ENCODE peak calls at places on chromosome X, in five cellular contexts. D is brain microvascular endothelial cell, E is psoas muscle, N is neuronal stem cell, G is PC-9. V is an unnamed sample.

GRCh38 chrX:337331-337831 is 18.8 kb upstream of the GTPBP6 start:
- DNase-seq in E (peak; percentile 45), G (no peak), D (no peak), N (no peak), V (peak; percentile 14)

GRCh38 chrX:154097003-154097596 is 417 bp downstream of the MECP2 start:
- DNase-seq in G (peak; percentile 77), N (peak; percentile 75), E (peak; percentile 83), D (peak; percentile 24), V (peak; percentile 79)

GRCh38 chrX:27890611-27891010 is 82.8 kb downstream of the MAGEB10 start:
- DNase-seq in G (no peak), E (no peak), N (no peak), D (peak; percentile 58), V (no peak)

GRCh38 chrX:150942958-150943594 is 40.1 kb upstream of the HMGB3 start:
- DNase-seq in N (no peak), D (no peak), E (no peak), G (no peak), V (no peak)

GRCh38 chrX:132750312-132751042 is 208.0 kb downstream of the HS6ST2 start:
- DNase-seq in D (no peak), N (no peak), G (no peak), E (no peak), V (no peak)

GRCh38 chrX:102067966-102068723 is 57.3 kb upstream of the TCEAL2 start:
- DNase-seq in G (peak; percentile 1), N (no peak), D (peak; percentile 24), E (no peak), V (no peak)

GRCh38 chrX:11412715-11413623 is 119.8 kb downstream of the AMELX start:
- DNase-seq in D (no peak), E (no peak), G (no peak), N (no peak), V (no peak)

GRCh38 chrX:40006025-40007017 is 91.4 kb downstream of the BCOR start:
- DNase-seq in G (no peak), D (no peak), E (peak; percentile 80), N (no peak), V (peak; percentile 64)

GRCh38 chrX:34859191-34859590 is 83.4 kb upstream of the FAM47B start:
- DNase-seq in E (no peak), D (no peak), N (no peak), G (no peak), V (no peak)

GRCh38 chrX:40550069-40550468 is 30.7 kb upstream of the ATP6AP2 start:
- DNase-seq in D (no peak), E (no peak), N (no peak), G (no peak), V (no peak)

GRCh38 chrX:3711331-3711917 is 2.0 kb downstream of the PRKX start:
- DNase-seq in G (no peak), N (no peak), D (no peak), E (peak; percentile 54), V (peak; percentile 58)

GRCh38 chrX:16087081-16087480 is 36.3 kb upstream of the GRPR start:
- DNase-seq in G (no peak), D (no peak), N (no peak), E (no peak), V (no peak)

GRCh38 chrX:11209798-11210197 is 83.4 kb upstream of the AMELX start:
- DNase-seq in D (no peak), E (no peak), G (no peak), N (no peak), V (no peak)

GRCh38 chrX:43878902-43879526 is 3.2 kb downstream of the MAOB start:
- DNase-seq in N (no peak), D (no peak), G (no peak), E (no peak), V (no peak)

GRCh38 chrX:46683023-46683422 is 75.9 kb downstream of the SLC9A7 start:
- DNase-seq in D (no peak), E (no peak), G (no peak), N (no peak), V (no peak)

GRCh38 chrX:30875957-30876356 is 13.1 kb downstream of the TAB3 start:
- DNase-seq in G (no peak), E (no peak), D (peak; percentile 63), N (no peak), V (no peak)

GRCh38 chrX:34656467-34656841 is 631 bp downstream of the TMEM47 start:
- DNase-seq in N (no peak), E (no peak), G (no peak), D (no peak), V (peak; percentile 27)

GRCh38 chrX:46838482-46838857 is 1.6 kb downstream of the RP2 start:
- DNase-seq in G (no peak), E (no peak), N (no peak), D (no peak), V (no peak)

GRCh38 chrX:69615323-69615722 is 590 bp upstream of the EDA start:
- DNase-seq in E (no peak), D (no peak), G (no peak), N (no peak), V (no peak)
- H3K4me3 ChIP-seq in E (peak overlapping the region; percentile 73), D (peak overlapping the region; percentile 9), G (no peak overlapping the region), N (no peak overlapping the region), V (peak overlapping the region; percentile 67)

DNA sequence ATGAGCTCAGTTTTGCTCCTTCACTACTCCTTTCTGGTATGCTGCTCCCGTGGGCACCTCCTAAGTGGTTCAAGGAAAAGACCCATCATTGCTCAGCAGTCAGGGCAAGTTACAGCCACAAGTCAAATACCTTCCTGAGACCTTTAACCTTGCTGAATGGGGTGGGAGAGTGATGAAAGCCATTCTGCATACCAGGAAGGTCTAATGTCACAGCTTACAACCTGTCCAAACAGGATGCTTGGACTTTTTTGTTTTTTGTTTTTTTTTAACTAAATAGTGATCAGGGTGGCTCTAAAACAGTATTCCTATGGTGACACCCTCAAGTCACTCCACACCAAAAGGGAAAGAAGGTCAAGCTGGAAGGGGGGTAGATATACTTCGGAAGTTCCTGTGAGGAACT is 93.1 kb downstream of the GPC3 start:
- DNase-seq in D (no peak), E (no peak), N (peak; percentile 55), G (peak; percentile 2), V (no peak)
- H3K36me3 ChIP-seq in D (no peaks in the 10 kb centered on the region), E (no peaks in the 10 kb centered on the region), N (no peaks in the 10 kb centered on the region), G (no peaks in the 10 kb centered on the region), V (no peaks in the 10 kb centered on the region)

DNA sequence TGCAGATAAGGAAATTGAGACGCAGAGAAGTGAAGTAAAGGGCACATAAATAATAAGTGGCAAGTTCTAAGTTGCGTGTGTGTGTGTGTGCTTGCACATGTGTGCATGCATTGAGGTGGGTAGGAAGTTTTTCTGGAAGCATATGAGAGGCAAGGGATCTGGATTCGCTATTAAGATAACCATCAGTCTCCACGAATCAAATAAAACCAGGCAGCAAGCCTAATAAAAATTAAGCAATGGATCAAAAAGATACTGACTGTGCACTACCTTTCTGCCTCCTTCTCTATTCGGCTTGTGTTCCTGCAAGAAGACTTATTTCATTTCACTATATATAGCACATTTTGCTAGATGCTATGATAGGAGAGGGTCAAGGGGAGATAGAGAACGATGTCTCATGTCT is 23.8 kb downstream of the SLC16A2 start:
- DNase-seq in D (no peak), E (no peak), G (no peak), N (no peak), V (no peak)
- H3K27ac ChIP-seq in D (no peak overlapping the region), E (no peak overlapping the region), G (no peak overlapping the region), N (no peak overlapping the region), V (no peak overlapping the region)

DNA sequence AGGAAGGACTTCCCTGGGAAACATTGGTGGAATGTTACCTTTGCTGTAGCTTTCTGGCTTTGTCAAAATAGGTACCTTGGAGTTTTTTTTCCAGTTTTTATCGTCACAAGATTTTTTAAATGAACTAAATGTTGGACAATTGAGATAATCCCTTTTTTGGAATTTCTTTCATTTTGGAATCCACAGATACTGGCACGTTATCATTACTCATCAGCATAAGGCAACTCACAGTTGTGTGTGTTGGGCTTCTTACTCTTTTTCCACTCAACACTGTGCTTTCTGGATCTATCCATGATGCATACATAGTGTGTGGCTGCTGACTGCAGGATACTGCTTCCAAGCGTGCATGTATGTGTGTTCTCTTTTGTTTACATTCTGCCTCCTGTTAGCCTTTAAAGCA is 113.5 kb upstream of the FAM9A start:
- DNase-seq in E (no peak), D (no peak), N (no peak), G (no peak), V (no peak)
- H3K4me3 ChIP-seq in E (no peak overlapping the region), D (no peak overlapping the region), N (no peak overlapping the region), G (no peak overlapping the region), V (no peak overlapping the region)

GRCh38 chrX:23465105-23465791 is 130.6 kb downstream of the PTCHD1 start:
- DNase-seq in D (no peak), E (no peak), N (no peak), G (no peak), V (no peak)
- H3K36me3 ChIP-seq in D (no peaks in the 10 kb centered on the region), E (no peaks in the 10 kb centered on the region), N (no peaks in the 10 kb centered on the region), G (no peaks in the 10 kb centered on the region), V (no peaks in the 10 kb centered on the region)

GRCh38 chrX:108299101-108299591 is 139.1 kb downstream of the COL4A6 start:
- DNase-seq in D (peak; percentile 40), G (no peak), N (no peak), E (no peak), V (no peak)
- H3K27ac ChIP-seq in D (no peak overlapping the region), G (no peak overlapping the region), N (no peak overlapping the region), E (no peak overlapping the region), V (no peak overlapping the region)

V was measured in heart left ventricle.